ENCODE peak calls at places on chromosomes 4 and X, in ten cellular contexts. V is cardiac muscle cell; J is testis; T is tibial nerve; U is MCF 10A; K is CD8-positive, alpha-beta T cell; H is GM20000; P is mammary epithelial cell; F is stomach; Z is fibroblast of lung. B is an unnamed sample.

GRCh38 chrX:69152398-69152797 is 12.9 kb downstream of the PJA1 start:
- DNase-seq in V (no peak), J (peak), T (peak), U (peak), K (no peak), H (no peak), P (peak), F (no peak), Z (no peak), B (no peak)

GRCh38 chr4:141646969-141647368 is 10.6 kb downstream of the IL15 start:
- DNase-seq in V (no peak), J (no peak), T (no peak), U (no peak), K (no peak), H (no peak), P (peak), F (no peak), Z (peak), B (no peak)

GRCh38 chr4:21476753-21477152 is 471.8 kb downstream of the KCNIP4 start:
- DNase-seq in V (peak), J (no peak), T (no peak), U (peak), K (no peak), H (no peak), P (no peak), F (no peak), Z (no peak), B (no peak)

GRCh38 chrX:40267334-40268118 is 169.8 kb upstream of the BCOR start:
- DNase-seq in V (no peak), J (no peak), T (peak), U (no peak), K (no peak), H (peak), P (no peak), F (no peak), Z (no peak), B (peak)

GRCh38 chr4:172962564-172963353 is 205.9 kb upstream of the GALNT7 start:
- DNase-seq in V (no peak), J (no peak), T (no peak), U (peak), K (no peak), H (no peak), P (peak), F (peak), Z (peak), B (no peak)

GRCh38 chr4:171947389-171947788 is 134.2 kb downstream of the GALNTL6 start:
- DNase-seq in V (no peak), J (no peak), T (no peak), U (no peak), K (no peak), H (no peak), P (no peak), F (no peak), Z (no peak), B (no peak)

GRCh38 chr4:86831262-86832090 is 17.7 kb downstream of the SLC10A6 start:
- DNase-seq in V (no peak), J (peak), T (no peak), U (peak), K (no peak), H (no peak), P (peak), F (no peak), Z (peak), B (no peak)

GRCh38 chrX:46722742-46723568 is 36.0 kb downstream of the SLC9A7 start:
- DNase-seq in V (no peak), J (no peak), T (no peak), U (peak), K (no peak), H (no peak), P (peak), F (no peak), Z (peak), B (no peak)

GRCh38 chr4:75598390-75598789 is 31.9 kb downstream of the CDKL2 start:
- DNase-seq in V (no peak), J (no peak), T (no peak), U (peak), K (no peak), H (peak), P (peak), F (no peak), Z (peak), B (peak)

GRCh38 chrX:154373340-154374306 is 811 bp downstream of the FLNA start:
- DNase-seq in V (peak), J (peak), T (peak), U (peak), K (no peak), H (peak), P (peak), F (peak), Z (peak), B (peak)

GRCh38 chrX:3295731-3296130 is 50.7 kb downstream of the MXRA5 start:
- DNase-seq in V (peak), J (peak), T (no peak), U (peak), K (no peak), H (no peak), P (peak), F (no peak), Z (peak), B (no peak)

GRCh38 chrX:64190136-64190740 is 15.3 kb downstream of the AMER1 start:
- DNase-seq in V (no peak), J (no peak), T (no peak), U (no peak), K (no peak), H (no peak), P (no peak), F (no peak), Z (no peak), B (no peak)

GRCh38 chr4:52425751-52426326 is 233.3 kb downstream of the USP46 start:
- DNase-seq in V (no peak), J (no peak), T (no peak), U (peak), K (no peak), H (no peak), P (no peak), F (peak), Z (no peak), B (no peak)

GRCh38 chr4:89876548-89876947 is 18.1 kb upstream of the MMRN1 start:
- DNase-seq in V (no peak), J (no peak), T (no peak), U (no peak), K (no peak), H (no peak), P (no peak), F (no peak), Z (no peak), B (no peak)

GRCh38 chrX:24285082-24285481 is 28.8 kb downstream of the SUPT20HL2 start:
- DNase-seq in V (no peak), J (no peak), T (no peak), U (peak), K (no peak), H (no peak), P (no peak), F (no peak), Z (no peak), B (no peak)

GRCh38 chrX:44997282-44997813 is 124.4 kb downstream of the KDM6A start:
- DNase-seq in V (no peak), J (no peak), T (no peak), U (no peak), K (no peak), H (no peak), P (no peak), F (no peak), Z (no peak), B (no peak)

GRCh38 chr4:146186556-146186955 is 11.0 kb downstream of the LSM6 start:
- DNase-seq in V (no peak), J (no peak), T (no peak), U (no peak), K (no peak), H (no peak), P (no peak), F (no peak), Z (peak), B (no peak)

GRCh38 chr4:3879681-3880594 is 113.8 kb downstream of the ADRA2C start:
- DNase-seq in V (peak), J (no peak), T (no peak), U (no peak), K (peak), H (peak), P (no peak), F (peak), Z (no peak), B (peak)

GRCh38 chr4:7254736-7255487 is 62.6 kb downstream of the SORCS2 start:
- DNase-seq in V (no peak), J (no peak), T (no peak), U (no peak), K (no peak), H (peak), P (no peak), F (no peak), Z (no peak), B (peak)

GRCh38 chr4:26907731-26908599 is 47.3 kb downstream of the STIM2 start:
- DNase-seq in V (no peak), J (no peak), T (no peak), U (no peak), K (no peak), H (no peak), P (no peak), F (no peak), Z (no peak), B (no peak)

GRCh38 chrX:40573763-40574162 is 7.0 kb upstream of the ATP6AP2 start:
- DNase-seq in V (no peak), J (no peak), T (no peak), U (peak), K (no peak), H (no peak), P (peak), F (no peak), Z (no peak), B (no peak)

GRCh38 chr4:78179188-78179587 is 122.1 kb downstream of the FRAS1 start:
- DNase-seq in V (no peak), J (no peak), T (no peak), U (no peak), K (no peak), H (no peak), P (peak), F (no peak), Z (no peak), B (no peak)

GRCh38 chr4:7736436-7737267 is 203.0 kb downstream of the AFAP1 start:
- DNase-seq in V (peak), J (no peak), T (no peak), U (no peak), K (no peak), H (no peak), P (no peak), F (no peak), Z (peak), B (no peak)

GRCh38 chr4:17494833-17495232 is 17.1 kb downstream of the QDPR start:
- DNase-seq in V (no peak), J (no peak), T (no peak), U (no peak), K (no peak), H (no peak), P (no peak), F (no peak), Z (no peak), B (no peak)

GRCh38 chr4:188783160-188783559 is 643.9 kb downstream of the TRIML1 start:
- DNase-seq in V (no peak), J (no peak), T (no peak), U (no peak), K (no peak), H (no peak), P (no peak), F (no peak), Z (no peak), B (no peak)

GRCh38 chrX:33188881-33189280 is 22.5 kb downstream of the DMD start:
- DNase-seq in V (no peak), J (no peak), T (no peak), U (no peak), K (no peak), H (no peak), P (no peak), F (no peak), Z (no peak), B (no peak)

GRCh38 chr4:187965726-187966125 is 29.8 kb upstream of the ZFP42 start:
- DNase-seq in V (no peak), J (peak), T (no peak), U (no peak), K (no peak), H (no peak), P (no peak), F (no peak), Z (no peak), B (no peak)

GRCh38 chr4:7984286-7984925 is 44.7 kb upstream of the AFAP1 start:
- DNase-seq in V (no peak), J (no peak), T (no peak), U (no peak), K (no peak), H (no peak), P (no peak), F (no peak), Z (no peak), B (no peak)

GRCh38 chrX:99184153-99184552 is 1225.9 kb downstream of the PCDH19 start:
- DNase-seq in V (no peak), J (no peak), T (no peak), U (no peak), K (no peak), H (no peak), P (no peak), F (no peak), Z (no peak), B (no peak)

GRCh38 chrX:154840856-154841255 is 6.4 kb upstream of the SMIM9 start:
- DNase-seq in V (peak), J (no peak), T (no peak), U (peak), K (no peak), H (peak), P (peak), F (no peak), Z (peak), B (peak)

GRCh38 chrX:150219374-150220185 is 143.5 kb upstream of the MAMLD1 start:
- DNase-seq in V (no peak), J (no peak), T (no peak), U (peak), K (no peak), H (peak), P (peak), F (no peak), Z (peak), B (no peak)

GRCh38 chr4:77074961-77075855 is 581 bp downstream of the CCNI start:
- DNase-seq in V (peak), J (peak), T (peak), U (peak), K (peak), H (peak), P (peak), F (peak), Z (peak), B (peak)

GRCh38 chr4:110959041-110959643 is 336.3 kb upstream of the PITX2 start:
- DNase-seq in V (no peak), J (no peak), T (no peak), U (peak), K (no peak), H (no peak), P (no peak), F (no peak), Z (peak), B (no peak)
- TF ChIP-seq CTCF in V (peak), J (no peak), T (no peak), U (peak), K (no peak), H (no peak), P (peak), F (no peak), Z (no peak), B (peak)

DNA sequence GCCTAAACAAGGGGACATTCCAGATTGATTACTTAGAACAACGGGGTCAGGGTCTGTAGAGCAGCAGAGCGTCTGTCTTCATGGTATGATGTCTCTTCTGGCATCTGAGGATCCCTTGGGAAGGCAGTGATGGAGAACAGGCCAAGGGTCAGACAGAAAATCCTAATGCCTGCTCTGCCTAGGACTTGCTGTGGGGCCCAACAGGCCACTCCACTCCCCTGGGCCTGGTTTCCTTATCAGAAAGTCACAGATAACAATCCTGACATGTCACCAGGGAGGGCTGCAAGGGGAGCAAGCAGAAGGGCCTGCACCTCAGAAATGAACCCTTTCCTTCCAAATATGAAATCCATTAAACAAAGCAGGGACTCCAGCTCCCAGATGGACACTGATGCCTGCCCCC is 21.4 kb upstream of the ARHGAP6 start:
- DNase-seq in V (no peak), J (no peak), T (no peak), U (no peak), K (no peak), H (no peak), P (no peak), F (no peak), Z (no peak), B (no peak)
- TF ChIP-seq CTCF in V (no peak), J (no peak), T (no peak), U (no peak), K (no peak), H (no peak), P (no peak), F (no peak), Z (no peak), B (no peak)

GRCh38 chrX:101359966-101360365 is 11.4 kb upstream of the TIMM8A start:
- DNase-seq in V (no peak), J (peak), T (no peak), U (no peak), K (no peak), H (no peak), P (peak), F (no peak), Z (peak), B (no peak)

GRCh38 chrX:101362116-101362515 is 13.6 kb upstream of the TIMM8A start:
- DNase-seq in V (no peak), J (no peak), T (no peak), U (no peak), K (no peak), H (no peak), P (no peak), F (no peak), Z (no peak), B (no peak)

GRCh38 chrX:101362757-101363156 is 14.2 kb upstream of the TIMM8A start:
- DNase-seq in V (no peak), J (no peak), T (no peak), U (no peak), K (no peak), H (no peak), P (no peak), F (no peak), Z (no peak), B (no peak)

DNA sequence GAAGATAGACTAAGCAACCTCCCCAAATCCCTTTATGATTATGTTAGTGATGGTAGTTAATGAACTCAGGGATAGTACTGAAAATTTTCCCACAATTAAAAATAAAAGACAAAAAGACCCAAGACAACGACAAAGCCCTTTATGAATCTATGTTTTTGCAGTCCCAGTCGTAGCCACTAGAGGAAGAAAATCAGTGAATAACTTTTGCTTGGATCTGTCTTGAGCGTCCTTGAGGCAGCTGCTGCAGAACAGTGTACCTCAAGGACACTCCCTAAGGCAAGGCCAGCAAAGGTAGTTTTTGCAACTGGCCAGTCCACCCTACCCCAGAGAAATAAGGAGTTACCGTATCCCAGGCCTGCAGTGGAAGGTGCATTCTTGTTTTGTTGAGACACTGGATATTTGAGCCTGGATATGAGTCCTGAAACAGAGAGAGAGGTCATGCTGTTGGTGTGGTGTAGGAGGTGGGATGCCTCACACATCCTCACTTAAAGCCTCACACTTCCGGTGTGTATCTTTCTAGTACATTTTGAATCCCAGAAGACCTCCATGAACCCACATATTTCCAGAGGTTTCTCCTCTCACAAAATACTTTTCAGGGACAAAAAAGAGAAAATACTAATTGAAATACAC is 8.7 kb upstream of the TIMM8A start:
- DNase-seq in V (no peak), J (no peak), T (no peak), U (peak), K (no peak), H (no peak), P (no peak), F (no peak), Z (no peak), B (no peak)
- TF ChIP-seq CTCF in V (peak), J (peak), T (no peak), U (no peak), K (no peak), H (no peak), P (peak), F (no peak), Z (peak), B (peak)

DNA sequence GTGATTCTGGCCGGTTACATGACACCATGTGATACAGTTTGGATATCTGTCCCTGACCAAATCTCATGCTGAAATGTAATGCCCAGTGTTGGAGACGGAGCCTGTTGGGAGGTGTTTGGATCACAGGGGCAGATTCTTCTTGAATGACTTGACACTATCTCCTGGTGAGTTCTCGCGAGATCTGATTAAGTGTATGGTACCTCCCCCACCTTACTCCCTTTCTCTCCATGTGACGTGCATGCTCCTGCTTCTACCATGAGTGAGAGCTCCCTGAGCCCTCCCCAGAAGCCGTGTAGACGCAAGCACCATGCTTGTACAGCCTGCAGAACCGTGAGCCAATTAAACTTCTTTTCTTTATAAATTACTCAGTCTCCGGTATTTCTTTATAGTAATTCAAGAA is 23.6 kb downstream of the CPE start:
- DNase-seq in V (no peak), J (no peak), T (no peak), U (no peak), K (no peak), H (no peak), P (no peak), F (no peak), Z (no peak), B (no peak)
- TF ChIP-seq CTCF in V (no peak), J (no peak), T (no peak), U (no peak), K (no peak), H (no peak), P (no peak), F (no peak), Z (no peak), B (no peak)

DNA sequence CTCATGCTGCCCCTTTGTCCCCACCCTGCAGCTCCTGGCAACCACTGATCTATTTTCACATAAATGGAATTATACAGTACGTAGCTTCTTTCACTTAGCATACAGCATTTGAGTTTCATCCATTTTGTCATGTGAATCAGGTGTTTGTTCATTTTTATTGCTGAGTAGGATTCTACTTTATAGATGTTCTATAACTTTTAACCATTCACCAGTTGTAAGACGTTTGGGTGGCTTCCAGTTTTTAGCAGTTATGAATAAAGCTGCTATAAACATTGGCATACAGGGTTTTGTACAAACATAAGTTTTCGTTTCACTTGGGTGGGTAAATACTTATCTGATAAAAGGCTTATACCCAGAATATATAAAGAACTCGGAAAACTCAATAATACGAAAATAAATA is 102.3 kb upstream of the KLHL13 start:
- DNase-seq in V (no peak), J (no peak), T (no peak), U (no peak), K (no peak), H (no peak), P (no peak), F (no peak), Z (no peak), B (no peak)
- TF ChIP-seq CTCF in V (no peak), J (no peak), T (no peak), U (no peak), K (no peak), H (no peak), P (no peak), F (no peak), Z (no peak), B (no peak)

DNA sequence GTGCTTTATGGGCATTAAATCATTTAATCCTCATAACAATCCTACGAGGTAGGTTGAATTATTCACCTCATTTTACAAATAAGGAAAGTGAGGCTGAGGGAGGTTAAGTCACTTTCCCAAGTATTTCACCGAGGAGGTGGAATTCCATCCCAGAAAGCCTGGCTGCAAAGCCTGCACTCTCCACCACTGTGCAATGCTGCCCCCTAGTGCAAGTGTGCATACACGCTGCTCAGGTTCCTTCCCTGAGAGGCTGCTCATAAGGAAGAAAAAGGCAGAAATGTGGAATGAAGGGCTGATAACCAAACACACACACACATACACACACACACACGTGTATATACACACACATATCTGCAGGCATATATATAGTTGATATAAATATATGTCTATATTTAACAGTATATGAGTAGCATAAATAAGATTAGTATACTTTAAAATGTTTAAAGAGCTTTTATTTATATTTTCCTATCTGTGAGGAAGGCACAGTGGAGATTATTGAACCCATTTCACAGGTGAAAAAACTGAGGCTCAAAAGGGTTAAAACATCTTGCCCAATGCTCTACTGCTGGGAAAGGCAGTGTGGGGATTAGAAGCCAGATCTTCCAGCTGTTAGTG is 714.5 kb upstream of the TENM3 start:
- DNase-seq in V (peak), J (peak), T (peak), U (peak), K (no peak), H (peak), P (peak), F (peak), Z (peak), B (peak)
- TF ChIP-seq CTCF in V (peak), J (peak), T (peak), U (peak), K (no peak), H (peak), P (peak), F (peak), Z (peak), B (peak)

B was measured in GM13977.